ENCODE peak calls at places on chromosomes 4 and X, in seven cellular contexts. T, W, M, C, F, P and X are unnamed samples.

GRCh38 chr4:80788798-80789197 is 241.7 kb upstream of the BMP3 start:
- DNase-seq in T (no peak), W (no peak), M (no peak), C (no peak), F (peak; percentile 40), P (no peak), X (no peak)

GRCh38 chr4:723706-724105 is 18.1 kb downstream of the PCGF3 start:
- DNase-seq in T (no peak), W (no peak), M (no peak), C (peak; percentile 48), F (no peak), P (no peak), X (no peak)

GRCh38 chrX:111207851-111208250 is 62.4 kb downstream of the CAPN6 start:
- DNase-seq in T (no peak), W (no peak), M (no peak), C (no peak), F (no peak), P (no peak), X (no peak)

GRCh38 chrX:18793601-18794089 is 86.2 kb downstream of the PPEF1 start:
- DNase-seq in T (no peak), W (no peak), M (no peak), C (no peak), F (no peak), P (no peak), X (no peak)

GRCh38 chr4:154349829-154350228 is 141.8 kb downstream of the DCHS2 start:
- DNase-seq in T (no peak), W (no peak), M (no peak), C (no peak), F (no peak), P (no peak), X (no peak)

GRCh38 chr4:75561789-75562188 is 5.9 kb downstream of the ODAPH start:
- DNase-seq in T (no peak), W (no peak), M (no peak), C (no peak), F (peak; percentile 7), P (no peak), X (no peak)

GRCh38 chr4:67320645-67321044 is 224.7 kb downstream of the CENPC start:
- DNase-seq in T (no peak), W (no peak), M (no peak), C (no peak), F (no peak), P (no peak), X (no peak)

GRCh38 chr4:2441393-2442174 is 22.8 kb downstream of the CFAP99 start:
- DNase-seq in T (peak; percentile 38), W (peak; percentile 24), M (peak; percentile 94), C (no peak), F (peak; percentile 41), P (peak; percentile 55), X (peak; percentile 40)

GRCh38 chrX:34638116-34638515 is 19.0 kb downstream of the TMEM47 start:
- DNase-seq in T (peak; percentile 23), W (no peak), M (no peak), C (no peak), F (peak; percentile 54), P (no peak), X (no peak)

GRCh38 chr4:124181045-124181444 is 531.5 kb downstream of the ANKRD50 start:
- DNase-seq in T (no peak), W (no peak), M (no peak), C (no peak), F (peak; percentile 44), P (no peak), X (no peak)

GRCh38 chr4:86565641-86566040 is 28.5 kb upstream of the PTPN13 start:
- DNase-seq in T (no peak), W (no peak), M (no peak), C (no peak), F (no peak), P (no peak), X (no peak)

GRCh38 chr4:136369073-136369472 is 1163.2 kb downstream of the PCDH18 start:
- DNase-seq in T (no peak), W (no peak), M (no peak), C (no peak), F (peak; percentile 26), P (no peak), X (peak; percentile 37)